ENCODE peak calls at places on chromosomes 2 and 18, in six cellular contexts. One of them, this sample, is unnamed.

GRCh38 chr2:218986148-218986761 is 1.3 kb upstream of the FEV start:
- DNase-seq in fibroblast of villous mesenchyme: no peak
- DNase-seq in thyroid gland: no peak
- DNase-seq in NB4: no peak
- DNase-seq in fibroblast of lung: no peak
- DNase-seq in fibroblast of pulmonary artery: no peak
- DNase-seq in this sample: no peak

GRCh38 chr2:33665039-33665438 is 65.9 kb upstream of the FAM98A start:
- DNase-seq in fibroblast of villous mesenchyme: no peak
- DNase-seq in thyroid gland: no peak
- DNase-seq in NB4: peak; percentile 30
- DNase-seq in fibroblast of lung: no peak
- DNase-seq in fibroblast of pulmonary artery: no peak
- DNase-seq in this sample: no peak

GRCh38 chr2:211049321-211050018 is 493.1 kb downstream of the CPS1 start:
- DNase-seq in fibroblast of villous mesenchyme: no peak
- DNase-seq in thyroid gland: no peak
- DNase-seq in NB4: no peak
- DNase-seq in fibroblast of lung: no peak
- DNase-seq in fibroblast of pulmonary artery: no peak
- DNase-seq in this sample: no peak

GRCh38 chr2:101692037-101692436 is 5.5 kb upstream of the MAP4K4 start:
- DNase-seq in fibroblast of villous mesenchyme: no peak
- DNase-seq in thyroid gland: no peak
- DNase-seq in NB4: peak; percentile 69
- DNase-seq in fibroblast of lung: no peak
- DNase-seq in fibroblast of pulmonary artery: no peak
- DNase-seq in this sample: no peak

GRCh38 chr2:56448403-56448998 is 264.7 kb downstream of the CCDC85A start:
- DNase-seq in fibroblast of villous mesenchyme: peak; percentile 17
- DNase-seq in thyroid gland: no peak
- DNase-seq in NB4: no peak
- DNase-seq in fibroblast of lung: no peak
- DNase-seq in fibroblast of pulmonary artery: peak; percentile 1
- DNase-seq in this sample: no peak

GRCh38 chr2:152406119-152406835 is 71.3 kb downstream of the FMNL2 start:
- DNase-seq in fibroblast of villous mesenchyme: no peak
- DNase-seq in thyroid gland: no peak
- DNase-seq in NB4: no peak
- DNase-seq in fibroblast of lung: no peak
- DNase-seq in fibroblast of pulmonary artery: no peak
- DNase-seq in this sample: no peak

GRCh38 chr2:22329097-22329716 is 1055.8 kb upstream of the KLHL29 start:
- DNase-seq in fibroblast of villous mesenchyme: no peak
- DNase-seq in thyroid gland: no peak
- DNase-seq in NB4: no peak
- DNase-seq in fibroblast of lung: no peak
- DNase-seq in fibroblast of pulmonary artery: no peak
- DNase-seq in this sample: no peak

GRCh38 chr2:190185380-190185779 is 122.9 kb upstream of the MSTN start:
- DNase-seq in fibroblast of villous mesenchyme: no peak
- DNase-seq in thyroid gland: no peak
- DNase-seq in NB4: no peak
- DNase-seq in fibroblast of lung: no peak
- DNase-seq in fibroblast of pulmonary artery: no peak
- DNase-seq in this sample: no peak

GRCh38 chr18:25281522-25281921 is 70.4 kb downstream of the ZNF521 start:
- DNase-seq in fibroblast of villous mesenchyme: no peak
- DNase-seq in thyroid gland: no peak
- DNase-seq in NB4: no peak
- DNase-seq in fibroblast of lung: no peak
- DNase-seq in fibroblast of pulmonary artery: no peak
- DNase-seq in this sample: no peak

GRCh38 chr18:25279961-25280360 is 72.0 kb downstream of the ZNF521 start:
- DNase-seq in fibroblast of villous mesenchyme: no peak
- DNase-seq in thyroid gland: no peak
- DNase-seq in NB4: no peak
- DNase-seq in fibroblast of lung: no peak
- DNase-seq in fibroblast of pulmonary artery: no peak
- DNase-seq in this sample: no peak

GRCh38 chr18:25279556-25279955 is 72.4 kb downstream of the ZNF521 start:
- DNase-seq in fibroblast of villous mesenchyme: no peak
- DNase-seq in thyroid gland: no peak
- DNase-seq in NB4: no peak
- DNase-seq in fibroblast of lung: peak; percentile 51
- DNase-seq in fibroblast of pulmonary artery: no peak
- DNase-seq in this sample: no peak

GRCh38 chr18:25278415-25278814 is 73.6 kb downstream of the ZNF521 start:
- DNase-seq in fibroblast of villous mesenchyme: peak; percentile 22
- DNase-seq in thyroid gland: no peak
- DNase-seq in NB4: no peak
- DNase-seq in fibroblast of lung: peak; percentile 34
- DNase-seq in fibroblast of pulmonary artery: no peak
- DNase-seq in this sample: peak; percentile 47

GRCh38 chr18:25279133-25279532 is 72.8 kb downstream of the ZNF521 start:
- DNase-seq in fibroblast of villous mesenchyme: peak; percentile 49
- DNase-seq in thyroid gland: no peak
- DNase-seq in NB4: no peak
- DNase-seq in fibroblast of lung: peak; percentile 89
- DNase-seq in fibroblast of pulmonary artery: peak; percentile 21
- DNase-seq in this sample: peak; percentile 69
- H3K4me3 ChIP-seq in fibroblast of villous mesenchyme: no peak overlapping the region
- H3K4me3 ChIP-seq in thyroid gland: no peak overlapping the region
- H3K4me3 ChIP-seq in NB4: no peak overlapping the region
- H3K4me3 ChIP-seq in fibroblast of lung: peak overlapping the region; percentile 29
- H3K4me3 ChIP-seq in fibroblast of pulmonary artery: no peak overlapping the region
- H3K4me3 ChIP-seq in this sample: no peak overlapping the region

GRCh38 chr2:6866239-6866745 is 585 bp upstream of the CMPK2 start:
- DNase-seq in fibroblast of villous mesenchyme: peak; percentile 22
- DNase-seq in thyroid gland: peak; percentile 49
- DNase-seq in NB4: peak; percentile 72
- DNase-seq in fibroblast of lung: peak; percentile 21
- DNase-seq in fibroblast of pulmonary artery: peak; percentile 40
- DNase-seq in this sample: peak; percentile 72
- TF ChIP-seq CTCF in fibroblast of villous mesenchyme: peak; percentile 42
- TF ChIP-seq CTCF in thyroid gland: no peak
- TF ChIP-seq CTCF in NB4: peak; percentile 66
- TF ChIP-seq CTCF in fibroblast of lung: peak; percentile 33
- TF ChIP-seq CTCF in fibroblast of pulmonary artery: peak; percentile 49
- TF ChIP-seq CTCF in this sample: peak; percentile 79

GRCh38 chr2:233255151-233255550 is 3.7 kb downstream of the ATG16L1 start:
- DNase-seq in fibroblast of villous mesenchyme: peak; percentile 77
- DNase-seq in thyroid gland: no peak
- DNase-seq in NB4: no peak
- DNase-seq in fibroblast of lung: no peak
- DNase-seq in fibroblast of pulmonary artery: peak; percentile 9
- DNase-seq in this sample: no peak
- H3K4me3 ChIP-seq in fibroblast of villous mesenchyme: no peak overlapping the region
- H3K4me3 ChIP-seq in thyroid gland: no peak overlapping the region
- H3K4me3 ChIP-seq in NB4: no peak overlapping the region
- H3K4me3 ChIP-seq in fibroblast of lung: no peak overlapping the region
- H3K4me3 ChIP-seq in fibroblast of pulmonary artery: no peak overlapping the region
- H3K4me3 ChIP-seq in this sample: no peak overlapping the region

GRCh38 chr18:34077599-34077998 is 147.1 kb downstream of the NOL4 start:
- DNase-seq in fibroblast of villous mesenchyme: no peak
- DNase-seq in thyroid gland: no peak
- DNase-seq in NB4: no peak
- DNase-seq in fibroblast of lung: no peak
- DNase-seq in fibroblast of pulmonary artery: no peak
- DNase-seq in this sample: no peak
- TF ChIP-seq CTCF in fibroblast of villous mesenchyme: no peak
- TF ChIP-seq CTCF in thyroid gland: no peak
- TF ChIP-seq CTCF in NB4: no peak
- TF ChIP-seq CTCF in fibroblast of lung: no peak
- TF ChIP-seq CTCF in fibroblast of pulmonary artery: no peak
- TF ChIP-seq CTCF in this sample: no peak

DNA sequence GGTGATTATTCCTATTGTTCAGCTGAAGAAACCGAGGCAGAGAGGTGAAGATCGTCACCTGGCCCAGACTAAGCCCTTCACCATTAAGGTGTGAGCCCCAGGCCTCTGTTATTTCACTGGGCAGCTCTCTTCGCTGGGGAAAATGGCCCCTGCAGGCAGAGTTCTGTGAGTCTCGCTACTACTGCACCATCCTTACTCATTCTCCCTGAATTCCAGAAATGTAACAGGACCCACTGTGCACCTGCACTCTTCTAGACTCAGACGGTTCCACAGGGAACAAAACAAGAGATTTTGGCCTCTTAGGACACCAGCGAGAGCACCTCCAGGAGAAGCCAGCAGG is 147.7 kb upstream of the GLI2 start:
- DNase-seq in fibroblast of villous mesenchyme: no peak
- DNase-seq in thyroid gland: no peak
- DNase-seq in NB4: no peak
- DNase-seq in fibroblast of lung: no peak
- DNase-seq in fibroblast of pulmonary artery: no peak
- DNase-seq in this sample: no peak
- H3K4me3 ChIP-seq in fibroblast of villous mesenchyme: no peak overlapping the region
- H3K4me3 ChIP-seq in thyroid gland: no peak overlapping the region
- H3K4me3 ChIP-seq in NB4: no peak overlapping the region
- H3K4me3 ChIP-seq in fibroblast of lung: no peak overlapping the region
- H3K4me3 ChIP-seq in fibroblast of pulmonary artery: no peak overlapping the region
- H3K4me3 ChIP-seq in this sample: no peak overlapping the region

GRCh38 chr2:172671506-172671905 is 64.1 kb upstream of the RAPGEF4 start:
- DNase-seq in fibroblast of villous mesenchyme: no peak
- DNase-seq in thyroid gland: no peak
- DNase-seq in NB4: no peak
- DNase-seq in fibroblast of lung: no peak
- DNase-seq in fibroblast of pulmonary artery: no peak
- DNase-seq in this sample: no peak

GRCh38 chr2:172672999-172673726 is 62.5 kb upstream of the RAPGEF4 start:
- DNase-seq in fibroblast of villous mesenchyme: peak; percentile 68
- DNase-seq in thyroid gland: peak; percentile 7
- DNase-seq in NB4: no peak
- DNase-seq in fibroblast of lung: peak; percentile 36
- DNase-seq in fibroblast of pulmonary artery: no peak
- DNase-seq in this sample: peak; percentile 74

GRCh38 chr2:172674968-172675303 is 60.7 kb upstream of the RAPGEF4 start:
- DNase-seq in fibroblast of villous mesenchyme: no peak
- DNase-seq in thyroid gland: no peak
- DNase-seq in NB4: no peak
- DNase-seq in fibroblast of lung: no peak
- DNase-seq in fibroblast of pulmonary artery: no peak
- DNase-seq in this sample: no peak

GRCh38 chr2:172672114-172672513 is 63.5 kb upstream of the RAPGEF4 start:
- DNase-seq in fibroblast of villous mesenchyme: no peak
- DNase-seq in thyroid gland: no peak
- DNase-seq in NB4: no peak
- DNase-seq in fibroblast of lung: peak; percentile 25
- DNase-seq in fibroblast of pulmonary artery: no peak
- DNase-seq in this sample: no peak

GRCh38 chr2:172674034-172674967 is 61.3 kb upstream of the RAPGEF4 start:
- DNase-seq in fibroblast of villous mesenchyme: peak; percentile 52
- DNase-seq in thyroid gland: peak; percentile 26
- DNase-seq in NB4: no peak
- DNase-seq in fibroblast of lung: peak; percentile 62
- DNase-seq in fibroblast of pulmonary artery: peak; percentile 39
- DNase-seq in this sample: peak; percentile 65
- TF ChIP-seq CTCF in fibroblast of villous mesenchyme: peak; percentile 78
- TF ChIP-seq CTCF in thyroid gland: no peak
- TF ChIP-seq CTCF in NB4: no peak
- TF ChIP-seq CTCF in fibroblast of lung: peak; percentile 67
- TF ChIP-seq CTCF in fibroblast of pulmonary artery: peak; percentile 59
- TF ChIP-seq CTCF in this sample: peak; percentile 73

GRCh38 chr18:77899972-77900754 is 650.5 kb downstream of the GALR1 start:
- DNase-seq in fibroblast of villous mesenchyme: peak; percentile 5
- DNase-seq in thyroid gland: peak; percentile 26
- DNase-seq in NB4: peak; percentile 64
- DNase-seq in fibroblast of lung: peak; percentile 2
- DNase-seq in fibroblast of pulmonary artery: peak; percentile 27
- DNase-seq in this sample: peak; percentile 47
- H3K4me3 ChIP-seq in fibroblast of villous mesenchyme: no peak overlapping the region
- H3K4me3 ChIP-seq in thyroid gland: no peak overlapping the region
- H3K4me3 ChIP-seq in NB4: no peak overlapping the region
- H3K4me3 ChIP-seq in fibroblast of lung: peak overlapping the region; percentile 21
- H3K4me3 ChIP-seq in fibroblast of pulmonary artery: peak overlapping the region; percentile 36
- H3K4me3 ChIP-seq in this sample: peak overlapping the region; percentile 39

DNA sequence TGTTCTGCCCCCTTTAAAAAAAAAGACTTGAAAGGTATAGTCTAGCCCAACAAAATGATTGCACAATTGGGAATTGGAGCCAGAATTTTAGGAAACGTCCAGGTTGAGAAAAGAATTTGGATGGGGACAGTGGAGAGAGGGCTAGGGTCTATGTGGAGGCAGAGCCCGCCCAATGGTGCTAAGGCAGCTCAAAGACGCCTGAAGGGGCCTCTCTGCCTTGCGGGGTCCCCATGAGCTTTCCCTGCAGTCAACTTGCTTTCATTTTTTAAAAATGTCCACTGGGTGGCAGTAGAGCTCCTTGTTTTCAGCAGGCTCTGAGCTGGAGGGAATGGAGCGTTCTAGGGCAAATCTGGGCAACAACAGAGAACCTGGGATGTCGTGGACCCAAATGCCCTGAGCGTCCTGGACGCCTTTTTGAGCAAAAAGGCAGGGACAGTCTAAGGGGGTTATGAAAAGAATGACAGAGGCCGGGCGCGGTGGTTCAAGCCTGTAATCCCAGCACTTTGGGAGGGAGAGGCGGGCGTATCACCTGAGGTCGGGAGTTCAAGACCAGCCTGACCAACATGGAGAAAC is 40.2 kb upstream of the ITM2C start:
- DNase-seq in fibroblast of villous mesenchyme: peak; percentile 86
- DNase-seq in thyroid gland: peak; percentile 40
- DNase-seq in NB4: peak; percentile 89
- DNase-seq in fibroblast of lung: peak; percentile 87
- DNase-seq in fibroblast of pulmonary artery: peak; percentile 89
- DNase-seq in this sample: peak; percentile 89
- TF ChIP-seq CTCF in fibroblast of villous mesenchyme: peak; percentile 66
- TF ChIP-seq CTCF in thyroid gland: peak; percentile 53
- TF ChIP-seq CTCF in NB4: peak; percentile 45
- TF ChIP-seq CTCF in fibroblast of lung: peak; percentile 55
- TF ChIP-seq CTCF in fibroblast of pulmonary artery: peak; percentile 62
- TF ChIP-seq CTCF in this sample: peak; percentile 75

GRCh38 chr2:212908682-212909435 is 242.6 kb downstream of the IKZF2 start:
- DNase-seq in fibroblast of villous mesenchyme: no peak
- DNase-seq in thyroid gland: no peak
- DNase-seq in NB4: no peak
- DNase-seq in fibroblast of lung: no peak
- DNase-seq in fibroblast of pulmonary artery: peak; percentile 35
- DNase-seq in this sample: no peak
- H3K4me3 ChIP-seq in fibroblast of villous mesenchyme: no peak overlapping the region
- H3K4me3 ChIP-seq in thyroid gland: no peak overlapping the region
- H3K4me3 ChIP-seq in NB4: no peak overlapping the region
- H3K4me3 ChIP-seq in fibroblast of lung: no peak overlapping the region
- H3K4me3 ChIP-seq in fibroblast of pulmonary artery: no peak overlapping the region
- H3K4me3 ChIP-seq in this sample: no peak overlapping the region

GRCh38 chr2:125745514-125745913 is 910.4 kb upstream of the GYPC start:
- DNase-seq in fibroblast of villous mesenchyme: no peak
- DNase-seq in thyroid gland: peak; percentile 4
- DNase-seq in NB4: peak; percentile 60
- DNase-seq in fibroblast of lung: peak; percentile 3
- DNase-seq in fibroblast of pulmonary artery: peak; percentile 3
- DNase-seq in this sample: peak; percentile 6
- TF ChIP-seq CTCF in fibroblast of villous mesenchyme: no peak
- TF ChIP-seq CTCF in thyroid gland: no peak
- TF ChIP-seq CTCF in NB4: peak; percentile 37
- TF ChIP-seq CTCF in fibroblast of lung: no peak
- TF ChIP-seq CTCF in fibroblast of pulmonary artery: no peak
- TF ChIP-seq CTCF in this sample: peak; percentile 8